ENCODE peak calls at places on chromosomes 3 and 15, in five cellular contexts. I is HCT116, B is MM.1S, W is fibroblast of lung, O is tibial nerve. P is an unnamed sample.

GRCh38 chr15:57692709-57693108 is 13.8 kb upstream of the POLR2M start:
- DNase-seq in I (no peak), B (no peak), W (peak; percentile 73), O (no peak), P (no peak)

GRCh38 chr3:11482024-11482423 is 161.7 kb downstream of the VGLL4 start:
- DNase-seq in I (no peak), B (no peak), W (no peak), O (peak; percentile 80), P (peak; percentile 24)

GRCh38 chr3:184230603-184231528 is 1.5 kb downstream of the VWA5B2 start:
- DNase-seq in I (no peak), B (no peak), W (no peak), O (no peak), P (no peak)

GRCh38 chr3:159821148-159821547 is 167.5 kb upstream of the IL12A start:
- DNase-seq in I (no peak), B (no peak), W (peak; percentile 98), O (no peak), P (no peak)

GRCh38 chr3:114499986-114500385 is 206.2 kb downstream of the TIGIT start:
- DNase-seq in I (no peak), B (peak; percentile 71), W (peak; percentile 81), O (no peak), P (peak; percentile 15)

GRCh38 chr15:34241376-34242350 is 16.8 kb downstream of the EMC4 start:
- DNase-seq in I (no peak), B (peak; percentile 56), W (peak; percentile 37), O (peak; percentile 32), P (no peak)

GRCh38 chr3:146574173-146574572 is 29.8 kb upstream of the PLSCR1 start:
- DNase-seq in I (no peak), B (no peak), W (no peak), O (no peak), P (no peak)

GRCh38 chr3:65044401-65044800 is 356.6 kb upstream of the ADAMTS9 start:
- DNase-seq in I (no peak), B (no peak), W (no peak), O (no peak), P (no peak)

GRCh38 chr3:23115171-23115877 is 87.8 kb upstream of the UBE2E2 start:
- DNase-seq in I (no peak), B (no peak), W (no peak), O (no peak), P (no peak)

GRCh38 chr3:136929984-136930671 is 27.7 kb upstream of the IL20RB start:
- DNase-seq in I (no peak), B (no peak), W (peak; percentile 23), O (peak; percentile 75), P (no peak)

GRCh38 chr3:106317141-106318055 is 448.6 kb upstream of the CBLB start:
- DNase-seq in I (no peak), B (no peak), W (no peak), O (no peak), P (no peak)

GRCh38 chr3:50525987-50526386 is 22.6 kb upstream of the CACNA2D2 start:
- DNase-seq in I (peak; percentile 22), B (peak; percentile 74), W (peak; percentile 38), O (peak; percentile 28), P (no peak)

GRCh38 chr3:13045904-13046568 is 27.2 kb downstream of the IQSEC1 start:
- DNase-seq in I (no peak), B (no peak), W (no peak), O (peak; percentile 47), P (no peak)

GRCh38 chr3:133895208-133896001 is at the start of gene RAB6B:
- DNase-seq in I (no peak), B (peak; percentile 20), W (peak; percentile 51), O (no peak), P (peak; percentile 29)

GRCh38 chr3:179175358-179175757 is 27.2 kb downstream of the PIK3CA start:
- DNase-seq in I (no peak), B (no peak), W (peak; percentile 34), O (no peak), P (no peak)

GRCh38 chr15:63381301-63382192 is at the start of gene CA12:
- DNase-seq in I (no peak), B (no peak), W (peak; percentile 59), O (no peak), P (peak; percentile 42)

GRCh38 chr15:88069561-88069960 is 187.0 kb downstream of the NTRK3 start:
- DNase-seq in I (no peak), B (no peak), W (no peak), O (no peak), P (no peak)

GRCh38 chr3:71438004-71438685 is 145.4 kb downstream of the FOXP1 start:
- DNase-seq in I (no peak), B (no peak), W (no peak), O (no peak), P (no peak)

GRCh38 chr15:69160976-69161877 is 792 bp downstream of the GLCE start:
- DNase-seq in I (peak; percentile 16), B (peak; percentile 18), W (peak; percentile 28), O (peak; percentile 21), P (peak; percentile 50)

GRCh38 chr15:36358094-36358961 is 221.1 kb upstream of the CDIN1 start:
- DNase-seq in I (no peak), B (no peak), W (peak; percentile 97), O (no peak), P (peak; percentile 80)

GRCh38 chr15:91196768-91197167 is 96.7 kb downstream of the SV2B start:
- DNase-seq in I (no peak), B (no peak), W (no peak), O (no peak), P (no peak)

GRCh38 chr15:78301813-78302212 is 2.4 kb upstream of the SKIC8 start:
- DNase-seq in I (no peak), B (no peak), W (peak; percentile 61), O (no peak), P (no peak)

GRCh38 chr3:194779729-194780224 is 94.1 kb downstream of the FAM43A start:
- DNase-seq in I (no peak), B (no peak), W (peak; percentile 54), O (no peak), P (no peak)

GRCh38 chr15:42012241-42012640 is 8.6 kb downstream of the PLA2G4E start:
- DNase-seq in I (no peak), B (no peak), W (no peak), O (no peak), P (no peak)

GRCh38 chr15:42012937-42013482 is 7.8 kb downstream of the PLA2G4E start:
- DNase-seq in I (no peak), B (no peak), W (no peak), O (no peak), P (no peak)

GRCh38 chr15:42010434-42010833 is 10.4 kb downstream of the PLA2G4E start:
- DNase-seq in I (peak; percentile 13), B (peak; percentile 86), W (peak; percentile 3), O (no peak), P (no peak)

GRCh38 chr15:42009474-42009873 is 11.4 kb downstream of the PLA2G4E start:
- DNase-seq in I (no peak), B (no peak), W (no peak), O (no peak), P (no peak)

DNA sequence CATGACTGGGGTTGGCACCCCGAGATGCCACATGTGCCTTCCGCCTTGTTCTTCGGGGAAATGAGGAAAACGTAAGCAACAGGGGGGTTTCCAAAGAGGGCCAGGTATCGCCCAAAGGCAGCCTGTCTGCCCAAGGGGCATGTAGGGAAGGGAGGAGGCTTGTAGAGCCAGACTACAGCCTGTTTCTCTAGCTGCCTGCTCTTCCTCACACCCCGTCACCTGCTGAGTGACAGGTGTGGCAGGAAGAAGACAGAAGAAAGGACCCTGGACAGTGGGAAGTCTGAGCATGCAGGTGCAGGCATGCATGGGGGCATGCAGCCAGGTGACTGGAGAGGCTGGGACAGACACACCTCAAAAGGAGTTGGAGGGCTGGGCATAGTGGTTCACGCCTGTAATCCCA is 9.8 kb downstream of the PLA2G4E start:
- DNase-seq in I (no peak), B (peak; percentile 37), W (no peak), O (no peak), P (no peak)
- H3K27me3 ChIP-seq in I (no peaks in the 10 kb centered on the region), B (no peaks in the 10 kb centered on the region), W (peaks cover 19% of the 10 kb centered on the region), O (no peaks in the 10 kb centered on the region), P (no peaks in the 10 kb centered on the region)

DNA sequence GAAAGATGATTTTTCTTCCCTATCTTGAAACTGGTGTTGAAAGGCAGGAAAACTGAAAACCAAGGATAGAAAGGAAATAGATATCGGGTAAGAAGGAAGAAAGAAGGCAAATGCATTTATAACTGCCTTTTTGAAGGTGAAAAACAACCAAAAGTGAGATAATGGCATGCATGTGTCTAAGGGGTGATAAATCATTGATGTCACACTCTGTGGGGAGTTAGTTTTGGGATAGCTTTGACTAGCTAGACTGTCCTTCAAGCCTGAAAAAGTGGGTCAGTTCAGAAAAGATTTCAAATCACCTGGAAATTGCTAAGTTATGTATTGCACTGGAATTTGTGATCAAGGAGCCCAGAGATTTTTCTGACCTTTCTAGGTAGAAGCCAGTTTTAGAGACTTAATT is 142.2 kb upstream of the UMPS start:
- DNase-seq in I (no peak), B (no peak), W (no peak), O (no peak), P (no peak)
- H3K27me3 ChIP-seq in I (no peaks in the 10 kb centered on the region), B (peaks cover 10% of the 10 kb centered on the region), W (peaks cover 29% of the 10 kb centered on the region), O (peaks cover 30% of the 10 kb centered on the region), P (no peaks in the 10 kb centered on the region)

DNA sequence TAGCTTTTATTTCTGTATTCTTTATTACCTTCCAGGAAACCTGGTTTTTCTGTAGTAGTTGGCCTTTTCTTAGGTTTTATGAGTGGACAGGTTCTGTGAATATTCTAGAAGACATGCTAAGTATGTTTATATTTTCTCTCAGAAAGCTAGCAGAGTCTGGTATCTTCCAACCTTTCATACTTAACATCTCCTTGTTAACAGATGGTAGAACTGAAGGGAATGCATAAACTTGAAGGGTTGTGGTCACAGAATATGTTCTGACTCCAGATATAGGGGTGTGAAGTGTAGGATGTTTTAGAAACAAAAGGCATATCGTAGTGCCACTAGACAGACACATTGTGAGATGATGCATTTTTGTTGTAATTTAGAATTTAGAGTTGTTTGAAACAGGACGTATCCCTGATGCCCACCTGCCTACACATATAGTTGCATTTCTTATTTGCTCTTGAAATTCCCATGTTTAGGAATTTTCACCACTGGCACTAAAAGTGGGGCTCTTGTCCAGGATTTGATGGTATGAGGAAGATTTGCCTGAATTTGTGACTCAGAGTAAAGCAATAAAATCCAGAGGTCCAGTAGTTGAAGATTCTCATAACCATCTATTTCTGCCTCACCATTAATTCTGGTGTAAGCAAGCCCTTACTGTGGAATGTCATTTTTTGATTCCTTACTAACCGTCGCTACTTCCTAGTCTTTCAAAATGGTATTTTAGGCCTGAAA is 274.5 kb downstream of the FEZF2 start:
- DNase-seq in I (no peak), B (no peak), W (peak; percentile 31), O (no peak), P (no peak)
- H3K27me3 ChIP-seq in I (no peaks in the 10 kb centered on the region), B (no peaks in the 10 kb centered on the region), W (no peaks in the 10 kb centered on the region), O (no peaks in the 10 kb centered on the region), P (no peaks in the 10 kb centered on the region)

DNA sequence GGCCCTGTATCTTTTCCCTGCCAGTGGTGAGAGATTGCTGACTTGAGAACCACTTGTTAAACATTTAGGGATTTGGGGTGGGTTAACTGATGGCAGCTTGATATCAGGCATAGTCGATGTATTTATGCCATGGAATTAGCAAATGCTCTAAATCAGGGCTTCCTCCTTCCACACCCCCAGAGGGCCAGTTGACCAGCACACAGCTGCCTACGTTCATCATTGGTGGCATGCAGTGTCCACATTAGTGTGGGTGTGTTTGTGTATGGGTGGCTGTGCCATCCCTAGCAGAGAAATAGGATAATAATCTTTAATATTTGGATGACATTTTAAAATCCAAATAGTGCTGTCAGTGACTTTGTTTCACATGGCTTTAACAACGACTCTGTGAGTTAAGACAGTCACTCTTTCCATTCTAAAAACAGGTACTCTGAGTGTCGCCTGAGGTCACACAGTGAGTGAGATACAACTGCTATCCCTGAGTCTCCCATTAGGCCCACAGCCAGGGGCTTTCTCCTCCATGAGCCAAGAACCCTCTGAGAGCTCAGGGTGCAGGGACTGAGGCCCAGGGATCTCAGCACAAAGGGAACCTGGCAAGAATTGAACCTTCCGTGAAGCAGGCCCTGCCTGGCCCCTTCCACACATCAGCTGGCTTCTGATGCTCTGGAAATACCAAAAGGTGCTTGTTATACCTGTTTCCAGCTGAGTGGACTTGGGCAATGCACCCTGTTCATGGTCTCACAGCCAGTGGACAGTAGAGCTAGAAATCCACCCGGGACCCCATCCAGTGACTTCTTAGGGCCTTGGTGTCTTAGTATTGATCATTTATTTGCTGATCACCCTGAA is 4.3 kb upstream of the LTF start:
- DNase-seq in I (no peak), B (no peak), W (no peak), O (no peak), P (no peak)
- H3K27me3 ChIP-seq in I (peaks cover 12% of the 10 kb centered on the region), B (no peaks in the 10 kb centered on the region), W (peaks cover 35% of the 10 kb centered on the region), O (peaks cover 14% of the 10 kb centered on the region), P (no peaks in the 10 kb centered on the region)

P was measured in SJSA1.